ENCODE peak calls at places on chromosomes 12 and 14, in ten cellular contexts. G is GM12892; W is chondrocyte; X is hypothalamus; E is bronchial epithelial cell; B is mucosa of gallbladder; H is Caco-2; Y is neural crest cell; F is activated CD4-positive, alpha-beta T cell treated with anti-CD3 and anti-CD28 coated beads, Interleukin-2, amount 50 U/mL, for 24 hours; R is Peyer's patch. L is an unnamed sample.

GRCh38 chr14:60199321-60199720 is 34.1 kb upstream of the DHRS7 start:
- DNase-seq in X (no peak), W (no peak), Y (no peak), B (no peak), E (no peak), F (no peak), H (no peak), G (no peak), R (no peak), L (no peak)

GRCh38 chr12:131007794-131008460 is 54.2 kb downstream of the ADGRD1 start:
- DNase-seq in H (no peak), R (no peak), G (no peak), B (no peak), W (no peak), X (no peak), Y (no peak), F (no peak), E (no peak), L (no peak)

GRCh38 chr14:44897844-44898151 is 63.9 kb downstream of the KLHL28 start:
- DNase-seq in W (no peak), G (no peak), R (no peak), X (no peak), H (no peak), F (no peak), B (no peak), Y (no peak), E (peak), L (no peak)

GRCh38 chr14:77681196-77682157 is 26.3 kb downstream of the ALKBH1 start:
- DNase-seq in R (no peak), E (no peak), W (no peak), H (peak), F (no peak), X (no peak), Y (no peak), B (peak), G (no peak), L (no peak)

GRCh38 chr14:50839048-50839447 is 8.1 kb upstream of the NIN start:
- DNase-seq in H (no peak), Y (no peak), E (peak), B (no peak), F (no peak), R (no peak), X (no peak), W (no peak), G (no peak), L (no peak)

GRCh38 chr12:46562625-46563228 is 190.2 kb upstream of the SLC38A2 start:
- DNase-seq in W (no peak), R (no peak), E (peak), X (no peak), G (no peak), F (no peak), Y (no peak), H (no peak), B (no peak), L (no peak)

GRCh38 chr14:77003960-77004710 is 24.4 kb downstream of the IRF2BPL start:
- DNase-seq in H (peak), Y (no peak), F (no peak), E (peak), B (no peak), G (no peak), R (no peak), X (no peak), W (no peak), L (no peak)

GRCh38 chr12:91326043-91327027 is 143.7 kb upstream of the DCN start:
- DNase-seq in X (peak), H (peak), G (peak), R (peak), F (peak), E (peak), W (no peak), Y (peak), B (peak), L (no peak)

GRCh38 chr14:104865069-104865630 is at the start of gene CEP170B:
- DNase-seq in B (peak), W (no peak), Y (no peak), E (no peak), F (peak), H (no peak), G (peak), X (no peak), R (peak), L (peak)

GRCh38 chr14:68520637-68521556 is 272.0 kb downstream of the ZFP36L1 start:
- DNase-seq in R (no peak), B (peak), F (no peak), X (no peak), Y (no peak), W (no peak), E (peak), H (peak), G (no peak), L (no peak)

GRCh38 chr12:68336754-68337343 is 4.7 kb upstream of the MDM1 start:
- DNase-seq in W (no peak), G (no peak), E (peak), B (no peak), R (no peak), H (no peak), X (no peak), F (no peak), Y (no peak), L (no peak)

GRCh38 chr12:69385038-69385437 is 25.5 kb downstream of the YEATS4 start:
- DNase-seq in E (peak), H (no peak), G (no peak), B (no peak), X (no peak), W (no peak), R (no peak), Y (no peak), F (no peak), L (no peak)

GRCh38 chr12:57658890-57659289 is 25.9 kb upstream of the B4GALNT1 start:
- DNase-seq in B (no peak), G (no peak), W (no peak), F (no peak), E (no peak), Y (no peak), H (no peak), R (no peak), X (no peak), L (no peak)

GRCh38 chr14:61178226-61179060 is 102.7 kb downstream of the TMEM30B start:
- DNase-seq in R (no peak), W (no peak), Y (no peak), F (peak), E (peak), X (no peak), B (peak), H (no peak), G (no peak), L (no peak)

GRCh38 chr12:106189341-106189740 is 50.6 kb upstream of the NUAK1 start:
- DNase-seq in H (no peak), F (no peak), W (no peak), Y (no peak), G (no peak), B (no peak), R (no peak), X (no peak), E (no peak), L (no peak)

GRCh38 chr12:66538970-66539369 is 139.9 kb downstream of the GRIP1 start:
- DNase-seq in R (no peak), E (peak), W (no peak), F (no peak), H (peak), B (no peak), G (no peak), X (no peak), Y (no peak), L (no peak)

GRCh38 chr12:38934078-38934584 is 28.7 kb upstream of the CPNE8 start:
- DNase-seq in E (no peak), R (no peak), H (no peak), B (no peak), F (no peak), G (no peak), Y (no peak), X (no peak), W (no peak), L (no peak)

GRCh38 chr14:103496776-103497175 is 25.9 kb downstream of the CKB start:
- DNase-seq in R (no peak), H (no peak), B (no peak), E (no peak), W (no peak), X (no peak), G (no peak), F (no peak), Y (no peak), L (no peak)

GRCh38 chr12:99960312-99960711 is 24.4 kb downstream of the ANKS1B start:
- DNase-seq in W (no peak), X (no peak), E (peak), Y (no peak), B (no peak), F (no peak), H (no peak), R (no peak), G (no peak), L (no peak)

GRCh38 chr12:510071-510825 is 50.5 kb downstream of the B4GALNT3 start:
- DNase-seq in X (no peak), W (no peak), H (no peak), B (peak), Y (peak), R (no peak), E (peak), G (no peak), F (no peak), L (no peak)

GRCh38 chr14:94717808-94718207 is 52.1 kb downstream of the GSC start:
- DNase-seq in X (no peak), E (no peak), Y (no peak), G (no peak), H (no peak), W (peak), B (no peak), R (no peak), F (no peak), L (no peak)

GRCh38 chr14:103624860-103625259 is 4.2 kb upstream of the KLC1 start:
- DNase-seq in H (peak), F (no peak), R (peak), Y (no peak), X (no peak), B (peak), W (no peak), G (no peak), E (peak), L (peak)

GRCh38 chr12:51270847-51271518 is 768 bp upstream of the SMAGP start:
- DNase-seq in F (no peak), R (no peak), X (no peak), E (peak), B (peak), W (no peak), H (peak), G (no peak), Y (no peak), L (no peak)

L was measured in left ventricle myocardium superior.